ENCODE peak calls at places on chromosomes 4 and X, in five cellular contexts. One of them, this sample, is unnamed.

GRCh38 chr4:137572647-137573046 is 40.4 kb upstream of the PCDH18 start:
- DNase-seq in kidney: peak
- DNase-seq in progenitor cell of endocrine pancreas: no peak
- DNase-seq in endothelial cell: no peak
- DNase-seq in thyroid gland: no peak
- DNase-seq in this sample: no peak

GRCh38 chr4:23889814-23890269 is at the start of gene PPARGC1A:
- DNase-seq in endothelial cell: no peak
- DNase-seq in progenitor cell of endocrine pancreas: peak
- DNase-seq in thyroid gland: peak
- DNase-seq in kidney: peak
- DNase-seq in this sample: no peak

GRCh38 chrX:136865270-136866168 is 15.0 kb downstream of the RBMX start:
- DNase-seq in thyroid gland: no peak
- DNase-seq in kidney: no peak
- DNase-seq in progenitor cell of endocrine pancreas: no peak
- DNase-seq in endothelial cell: no peak
- DNase-seq in this sample: no peak

GRCh38 chr4:139798456-139798855 is 132.8 kb downstream of the MGST2 start:
- DNase-seq in progenitor cell of endocrine pancreas: no peak
- DNase-seq in kidney: no peak
- DNase-seq in thyroid gland: no peak
- DNase-seq in endothelial cell: no peak
- DNase-seq in this sample: no peak

GRCh38 chr4:142777045-142777743 is 68.9 kb downstream of the INPP4B start:
- DNase-seq in progenitor cell of endocrine pancreas: no peak
- DNase-seq in thyroid gland: no peak
- DNase-seq in kidney: no peak
- DNase-seq in endothelial cell: no peak
- DNase-seq in this sample: no peak

GRCh38 chrX:74351760-74352159 is 47.8 kb downstream of the ZCCHC13 start:
- DNase-seq in endothelial cell: no peak
- DNase-seq in thyroid gland: no peak
- DNase-seq in kidney: no peak
- DNase-seq in progenitor cell of endocrine pancreas: no peak
- DNase-seq in this sample: no peak

GRCh38 chrX:102560423-102561068 is 38.8 kb upstream of the ARMCX5 start:
- DNase-seq in endothelial cell: no peak
- DNase-seq in thyroid gland: no peak
- DNase-seq in progenitor cell of endocrine pancreas: no peak
- DNase-seq in kidney: no peak
- DNase-seq in this sample: no peak

GRCh38 chr4:16026155-16026761 is 57.6 kb downstream of the PROM1 start:
- DNase-seq in thyroid gland: no peak
- DNase-seq in progenitor cell of endocrine pancreas: no peak
- DNase-seq in endothelial cell: peak
- DNase-seq in kidney: no peak
- DNase-seq in this sample: no peak

GRCh38 chr4:76749361-76749760 is 148.6 kb downstream of the SOWAHB start:
- DNase-seq in progenitor cell of endocrine pancreas: no peak
- DNase-seq in endothelial cell: no peak
- DNase-seq in thyroid gland: no peak
- DNase-seq in kidney: no peak
- DNase-seq in this sample: no peak

GRCh38 chr4:22504931-22505330 is 10.9 kb downstream of the ADGRA3 start:
- DNase-seq in progenitor cell of endocrine pancreas: no peak
- DNase-seq in endothelial cell: no peak
- DNase-seq in kidney: no peak
- DNase-seq in thyroid gland: no peak
- DNase-seq in this sample: no peak

DNA sequence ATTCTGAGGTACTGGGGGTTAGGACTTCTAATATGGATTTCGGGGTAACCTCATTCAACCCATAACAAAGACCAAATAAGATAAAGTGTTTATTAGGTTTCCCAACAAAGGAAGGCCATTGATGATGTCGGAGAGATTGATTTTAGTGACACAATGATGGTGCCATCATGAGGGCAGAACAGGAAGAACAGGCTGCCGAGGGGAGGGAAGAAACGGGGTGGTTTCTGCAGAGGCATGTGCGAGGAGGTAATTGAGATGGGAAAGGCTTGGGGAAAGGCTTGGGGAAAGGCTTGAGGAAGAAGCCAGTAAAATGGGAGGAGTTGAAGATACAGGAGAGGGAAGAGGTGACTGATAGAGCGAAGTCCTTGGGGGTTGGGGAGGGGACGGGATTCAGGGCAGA is 6.2 kb downstream of the HPSE start:
- DNase-seq in endothelial cell: no peak
- DNase-seq in progenitor cell of endocrine pancreas: no peak
- DNase-seq in kidney: no peak
- DNase-seq in thyroid gland: no peak
- DNase-seq in this sample: no peak
- TF ChIP-seq CTCF in endothelial cell: no peak
- TF ChIP-seq CTCF in progenitor cell of endocrine pancreas: no peak
- TF ChIP-seq CTCF in kidney: no peak
- TF ChIP-seq CTCF in thyroid gland: no peak
- TF ChIP-seq CTCF in this sample: peak

GRCh38 chr4:141371206-141371605 is 150.5 kb downstream of the ZNF330 start:
- DNase-seq in kidney: no peak
- DNase-seq in endothelial cell: no peak
- DNase-seq in progenitor cell of endocrine pancreas: no peak
- DNase-seq in thyroid gland: no peak
- DNase-seq in this sample: no peak

GRCh38 chr4:141376769-141377168 is 156.1 kb downstream of the ZNF330 start:
- DNase-seq in kidney: no peak
- DNase-seq in endothelial cell: no peak
- DNase-seq in progenitor cell of endocrine pancreas: no peak
- DNase-seq in thyroid gland: no peak
- DNase-seq in this sample: no peak

DNA sequence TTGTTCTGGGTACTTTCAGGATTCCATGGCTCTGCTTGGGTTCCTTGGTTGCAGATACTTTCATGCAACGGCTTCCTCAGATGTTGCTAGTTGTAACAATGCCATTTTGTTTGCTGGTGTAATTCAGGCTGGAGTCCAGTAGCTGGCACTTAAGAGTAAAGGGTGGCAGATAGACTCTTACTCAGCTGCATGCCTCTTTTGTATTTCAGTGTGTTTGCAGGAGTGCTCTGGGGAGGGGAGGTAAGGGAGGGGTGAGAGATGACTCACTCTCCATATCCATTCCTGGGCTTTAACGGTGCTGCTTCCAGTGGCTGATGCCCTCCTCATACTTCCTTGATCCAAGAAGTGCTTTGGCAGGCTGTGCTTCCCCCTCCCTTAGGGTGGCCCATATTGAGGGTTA is 155.2 kb downstream of the ZNF330 start:
- DNase-seq in progenitor cell of endocrine pancreas: no peak
- DNase-seq in endothelial cell: no peak
- DNase-seq in thyroid gland: peak
- DNase-seq in kidney: no peak
- DNase-seq in this sample: no peak
- TF ChIP-seq CTCF in progenitor cell of endocrine pancreas: no peak
- TF ChIP-seq CTCF in endothelial cell: no peak
- TF ChIP-seq CTCF in thyroid gland: peak
- TF ChIP-seq CTCF in kidney: no peak
- TF ChIP-seq CTCF in this sample: peak

DNA sequence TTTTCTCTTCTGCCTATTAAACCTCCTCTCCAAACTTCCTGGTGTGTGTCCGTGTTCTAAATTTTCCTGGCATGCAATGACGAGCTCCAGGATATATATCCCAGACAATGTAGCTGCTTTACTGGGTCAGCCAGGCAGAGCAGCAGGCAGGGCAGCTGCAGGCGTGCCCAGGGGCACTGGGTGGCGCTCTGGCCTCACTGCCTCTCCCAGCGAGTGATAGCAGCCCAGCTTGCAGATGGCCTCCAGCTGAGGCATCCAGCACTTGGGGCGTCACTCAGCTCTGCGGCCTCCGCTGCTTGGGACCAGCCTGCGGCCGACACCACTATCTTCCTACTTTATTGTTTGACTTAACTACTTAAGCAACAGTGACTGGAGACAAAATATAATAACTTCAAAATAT is 23.0 kb upstream of the UBA6 start:
- DNase-seq in kidney: no peak
- DNase-seq in progenitor cell of endocrine pancreas: no peak
- DNase-seq in thyroid gland: no peak
- DNase-seq in endothelial cell: no peak
- DNase-seq in this sample: no peak
- TF ChIP-seq CTCF in kidney: no peak
- TF ChIP-seq CTCF in progenitor cell of endocrine pancreas: no peak
- TF ChIP-seq CTCF in thyroid gland: no peak
- TF ChIP-seq CTCF in endothelial cell: no peak
- TF ChIP-seq CTCF in this sample: no peak

DNA sequence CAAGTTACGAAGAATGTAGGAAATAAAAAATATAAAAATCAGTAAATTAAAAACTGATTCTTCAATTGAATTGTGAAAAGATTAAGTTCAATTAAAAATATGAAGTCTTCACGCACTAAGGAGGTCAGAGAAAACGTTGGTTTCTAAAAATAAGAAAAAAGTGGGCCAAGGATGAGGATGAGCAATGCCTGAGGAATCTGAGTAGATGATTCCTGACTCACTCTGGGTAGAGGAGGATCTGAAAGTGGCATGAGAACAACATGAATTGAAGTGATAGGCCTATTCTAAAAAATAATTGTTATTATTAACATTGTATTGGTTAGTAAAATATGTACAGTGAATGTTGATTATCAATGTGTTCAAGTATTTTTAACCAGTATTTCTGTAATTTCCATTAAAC is 444.2 kb downstream of the GRIA2 start:
- DNase-seq in progenitor cell of endocrine pancreas: no peak
- DNase-seq in endothelial cell: no peak
- DNase-seq in kidney: no peak
- DNase-seq in thyroid gland: no peak
- DNase-seq in this sample: no peak
- TF ChIP-seq CTCF in progenitor cell of endocrine pancreas: no peak
- TF ChIP-seq CTCF in endothelial cell: no peak
- TF ChIP-seq CTCF in kidney: no peak
- TF ChIP-seq CTCF in thyroid gland: no peak
- TF ChIP-seq CTCF in this sample: no peak